ENCODE peak calls at places on chromosomes 3 and 15, in eight cellular contexts. J, A, I, F, P, L, B and R are unnamed samples.

GRCh38 chr15:82828064-82828463 is 18.6 kb downstream of the WHAMM start:
- DNase-seq in I (no peak), B (peak), F (no peak), A (no peak), P (no peak), L (no peak), J (no peak), R (no peak)

GRCh38 chr3:38578551-38578950 is 70.9 kb downstream of the SCN5A start:
- DNase-seq in P (no peak), L (no peak), I (peak), B (no peak), A (no peak), F (no peak), J (no peak), R (no peak)

GRCh38 chr15:73009306-73010091 is 42.8 kb upstream of the NEO1 start:
- DNase-seq in P (no peak), A (no peak), L (no peak), F (no peak), I (no peak), J (no peak), B (no peak), R (no peak)

GRCh38 chr3:52313774-52314188 is 2.3 kb upstream of the DNAH1 start:
- DNase-seq in I (no peak), L (no peak), A (no peak), B (no peak), J (no peak), F (peak), P (no peak), R (no peak)

GRCh38 chr3:102084712-102085111 is 235.4 kb downstream of the NFKBIZ start:
- DNase-seq in L (no peak), J (no peak), P (no peak), A (no peak), I (no peak), F (no peak), B (no peak), R (no peak)

GRCh38 chr15:74829500-74829899 is 3.1 kb downstream of the CPLX3 start:
- DNase-seq in A (no peak), P (no peak), B (no peak), L (no peak), F (no peak), I (no peak), J (no peak), R (no peak)

GRCh38 chr3:190545260-190545659 is 31.4 kb downstream of the IL1RAP start:
- DNase-seq in B (no peak), A (no peak), F (no peak), P (no peak), J (no peak), I (no peak), L (no peak), R (no peak)

GRCh38 chr15:45285413-45285812 is 33.4 kb downstream of the SLC28A2 start:
- DNase-seq in P (no peak), L (no peak), J (no peak), B (no peak), I (no peak), F (no peak), A (no peak), R (no peak)

GRCh38 chr15:75349851-75350588 is 3.2 kb downstream of the NEIL1 start:
- DNase-seq in I (peak), A (no peak), B (no peak), L (no peak), P (no peak), F (peak), J (no peak), R (no peak)

GRCh38 chr15:35308802-35309201 is 223.7 kb upstream of the NANOGP8 start:
- DNase-seq in A (no peak), J (no peak), F (peak), P (peak), B (no peak), I (no peak), L (no peak), R (no peak)

GRCh38 chr3:43512749-43513404 is 108.9 kb downstream of the ANO10 start:
- DNase-seq in J (no peak), A (no peak), L (no peak), I (no peak), B (no peak), F (no peak), P (no peak), R (no peak)

GRCh38 chr3:133547432-133548041 is 25.9 kb upstream of the CDV3 start:
- DNase-seq in P (peak), L (no peak), A (peak), I (peak), J (no peak), B (peak), F (no peak), R (no peak)

GRCh38 chr3:80785475-80785874 is 976.0 kb downstream of the GBE1 start:
- DNase-seq in J (no peak), L (no peak), B (peak), I (no peak), A (no peak), P (no peak), F (no peak), R (no peak)

GRCh38 chr15:40047413-40048154 is 8.6 kb upstream of the SRP14 start:
- DNase-seq in J (no peak), F (peak), A (peak), I (peak), B (no peak), L (no peak), P (peak), R (no peak)

GRCh38 chr3:85589145-85589544 is 630.4 kb downstream of the CADM2 start:
- DNase-seq in F (no peak), B (no peak), L (peak), P (no peak), I (no peak), J (no peak), A (no peak), R (no peak)

GRCh38 chr3:99918720-99919119 is 101.1 kb downstream of the CMSS1 start:
- DNase-seq in J (no peak), P (no peak), A (no peak), F (no peak), L (no peak), I (no peak), B (no peak), R (no peak)

GRCh38 chr3:139198929-139199328 is 144.9 kb upstream of the MRPS22 start:
- DNase-seq in B (no peak), I (no peak), L (no peak), A (no peak), J (no peak), P (no peak), F (no peak), R (no peak)

GRCh38 chr15:52199271-52199670 is 8.1 kb upstream of the GNB5 start:
- DNase-seq in B (no peak), F (no peak), L (no peak), J (no peak), I (no peak), P (no peak), A (no peak), R (no peak)

GRCh38 chr3:42179110-42179725 is 86.8 kb downstream of the CCK start:
- DNase-seq in B (peak), L (peak), F (peak), J (peak), I (no peak), P (peak), A (peak), R (peak)

GRCh38 chr3:53883008-53883407 is 1.1 kb upstream of the ACTR8 start:
- DNase-seq in P (no peak), B (no peak), F (no peak), I (no peak), L (no peak), J (no peak), A (no peak), R (no peak)
- TF ChIP-seq POLR2A in P (no peak), B (no peak), F (no peak), I (no peak), L (no peak), J (no peak), A (no peak), R (no peak)

GRCh38 chr3:11195201-11195600 is 40.9 kb downstream of the HRH1 start:
- DNase-seq in P (no peak), A (no peak), L (no peak), I (no peak), B (no peak), F (no peak), J (no peak), R (peak)

GRCh38 chr3:11198070-11198469 is 43.8 kb downstream of the HRH1 start:
- DNase-seq in P (no peak), L (no peak), J (no peak), B (no peak), F (no peak), A (no peak), I (no peak), R (no peak)

GRCh38 chr3:11197471-11197870 is 43.2 kb downstream of the HRH1 start:
- DNase-seq in L (no peak), P (no peak), J (no peak), I (no peak), B (no peak), A (no peak), F (no peak), R (no peak)

GRCh38 chr3:11198495-11198894 is 44.2 kb downstream of the HRH1 start:
- DNase-seq in P (no peak), I (no peak), F (no peak), B (no peak), L (no peak), J (no peak), A (no peak), R (no peak)

GRCh38 chr3:11195721-11196332 is 41.5 kb downstream of the HRH1 start:
- DNase-seq in P (no peak), J (no peak), I (no peak), B (no peak), F (no peak), L (no peak), A (no peak), R (no peak)
- TF ChIP-seq EP300 in P (no peak), J (no peak), I (no peak), B (no peak), F (no peak), L (no peak), A (no peak), R (no peak)

DNA sequence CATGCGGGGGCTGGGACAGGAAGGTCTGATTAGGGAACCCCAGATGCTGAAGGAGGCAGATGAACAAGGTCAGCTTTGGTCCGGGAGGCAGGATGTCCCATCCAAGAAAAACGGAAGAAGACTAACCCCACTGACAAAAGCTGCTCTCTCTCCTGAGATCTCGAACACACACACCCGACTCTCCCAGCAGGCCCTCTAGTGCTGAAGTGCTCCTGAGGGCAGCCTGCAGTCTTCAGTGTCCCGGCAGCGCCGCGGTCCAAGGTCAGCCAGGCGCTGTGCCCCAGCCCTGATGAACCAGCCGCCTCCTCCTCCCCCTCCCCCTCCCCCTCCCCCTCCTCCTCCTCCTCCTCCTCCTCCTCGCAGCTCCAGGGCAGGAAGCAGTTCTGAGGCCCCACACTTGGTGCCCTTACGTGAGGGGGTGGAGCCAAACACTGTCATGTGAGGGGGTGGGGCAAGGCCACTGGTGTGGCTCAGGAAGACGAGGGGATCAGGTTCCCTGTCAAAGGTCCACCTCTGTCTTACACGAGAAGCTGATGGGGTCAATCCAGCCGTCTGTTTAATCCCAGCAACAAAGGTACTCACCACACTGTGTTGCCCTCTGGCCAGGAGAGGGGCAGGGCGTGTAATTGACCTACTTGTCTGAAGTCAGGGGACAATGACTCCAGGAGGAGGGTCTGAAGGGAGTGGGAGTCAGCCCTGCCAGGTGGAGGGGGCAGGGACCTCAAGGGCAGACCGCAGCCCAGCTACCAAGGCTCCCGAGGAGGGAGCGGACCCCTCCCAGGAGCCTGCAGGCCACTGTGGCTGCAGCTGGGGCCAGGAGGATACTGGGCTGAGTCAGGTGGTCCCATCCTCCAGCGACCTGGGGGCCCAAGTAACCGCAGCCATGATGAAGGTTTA is 34.3 kb downstream of the PRR23E start:
- DNase-seq in A (no peak), I (no peak), L (peak), B (peak), P (no peak), F (no peak), J (no peak), R (no peak)
- TF ChIP-seq POLR2A in A (no peak), I (no peak), L (no peak), B (no peak), P (no peak), F (no peak), J (no peak), R (no peak)

DNA sequence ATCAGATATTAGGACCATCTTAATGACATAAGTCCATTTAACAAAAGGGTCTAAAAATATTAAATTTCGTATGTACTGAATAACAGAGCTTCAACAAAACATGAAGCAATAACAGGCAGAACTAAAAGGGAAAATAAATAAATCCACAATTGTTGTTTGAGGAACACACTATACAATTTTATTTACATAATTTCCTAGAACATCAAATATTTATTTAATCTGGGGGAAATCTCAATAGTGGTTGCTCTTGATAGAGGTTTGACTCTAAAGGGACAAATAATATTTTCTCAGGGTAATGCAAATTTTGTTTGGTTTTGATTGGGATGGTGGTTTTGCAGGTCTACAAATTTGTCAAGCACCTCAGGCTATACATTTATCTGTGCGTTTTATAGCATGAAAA is 90.3 kb downstream of the BCHE start:
- DNase-seq in A (no peak), B (no peak), F (no peak), P (no peak), J (no peak), L (no peak), I (no peak), R (no peak)
- TF ChIP-seq EP300 in A (no peak), B (no peak), F (no peak), P (no peak), J (no peak), L (no peak), I (no peak), R (no peak)

DNA sequence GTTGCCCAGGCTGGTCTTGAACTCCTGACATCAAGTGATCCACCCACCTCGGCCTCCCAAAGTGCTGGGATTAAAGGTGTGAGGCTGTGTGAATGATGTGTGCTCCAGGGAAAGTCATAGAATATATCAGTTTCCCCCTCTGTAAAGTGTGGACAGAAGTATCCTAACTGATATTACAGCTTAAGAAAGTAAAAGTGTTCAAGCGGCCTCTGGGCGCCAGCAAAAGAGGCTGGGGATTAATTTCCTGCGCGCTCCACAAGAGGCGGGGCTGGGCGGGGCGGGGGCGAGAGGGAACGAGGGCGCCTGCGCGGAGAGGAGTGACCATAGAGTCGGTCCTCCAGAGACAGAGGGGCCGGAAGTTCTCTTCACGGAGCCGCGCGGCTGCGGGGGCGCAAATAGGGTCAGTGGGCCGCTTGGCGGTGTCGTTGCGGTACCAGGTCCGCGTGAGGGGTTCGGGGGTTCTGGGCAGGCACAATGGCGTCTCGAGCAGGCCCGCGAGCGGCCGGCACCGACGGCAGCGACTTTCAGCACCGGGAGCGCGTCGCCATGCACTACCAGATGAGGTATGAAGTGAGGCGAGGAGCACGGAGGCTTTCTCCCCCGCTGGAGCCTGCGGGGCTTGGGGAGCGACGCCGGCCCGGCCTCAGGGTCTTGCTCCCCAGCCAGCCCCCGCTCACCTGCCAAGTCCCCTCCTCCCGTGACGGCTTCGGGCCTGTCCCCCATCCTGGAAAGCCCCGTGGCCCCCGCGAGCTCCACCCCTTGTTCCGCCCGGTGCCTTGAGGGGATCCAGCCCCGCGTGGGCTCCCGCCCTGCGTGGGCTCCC is at the start of gene JAGN1:
- DNase-seq in B (peak), I (peak), L (peak), J (peak), P (peak), F (peak), A (peak), R (peak)
- TF ChIP-seq POLR2A in B (peak), I (peak), L (peak), J (peak), P (peak), F (peak), A (peak), R (peak)

GRCh38 chr3:177679568-177680441 is 482.5 kb upstream of the TBL1XR1 start:
- DNase-seq in F (no peak), P (no peak), L (no peak), J (no peak), I (no peak), A (no peak), B (no peak), R (no peak)
- TF ChIP-seq EP300 in F (no peak), P (no peak), L (peak), J (no peak), I (no peak), A (no peak), B (no peak), R (no peak)

DNA sequence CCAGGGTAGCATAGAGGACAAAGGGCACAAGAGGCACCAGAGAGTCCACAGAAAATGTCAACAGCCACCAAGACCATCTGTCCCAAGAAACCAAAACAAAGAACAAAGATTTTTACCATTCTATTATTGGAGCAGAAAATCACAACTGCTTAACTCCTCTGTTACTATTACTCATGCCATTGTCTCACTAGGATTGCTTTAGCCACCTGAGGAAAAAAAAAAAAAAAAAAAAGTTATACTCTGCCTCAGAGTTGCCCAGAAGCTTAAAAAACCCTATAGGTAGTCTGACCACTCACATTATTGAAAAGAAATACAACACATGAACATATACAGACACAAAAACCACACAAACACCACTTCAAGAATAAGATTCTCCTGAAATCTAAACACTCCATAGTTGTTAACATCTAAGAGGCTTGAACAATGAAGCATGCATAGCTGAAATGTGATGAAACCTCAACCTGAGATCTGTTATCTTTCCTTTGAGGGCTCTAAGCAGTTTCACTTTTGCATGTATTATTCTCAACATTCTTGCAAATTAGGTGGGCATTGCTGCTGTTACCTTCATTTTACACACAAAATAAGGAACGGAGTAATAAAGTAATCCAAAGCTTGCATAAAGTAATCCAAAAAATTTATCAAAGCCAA is 85.4 kb downstream of the IGSF11 start:
- DNase-seq in P (no peak), B (no peak), F (no peak), A (no peak), I (no peak), L (no peak), J (no peak), R (no peak)
- TF ChIP-seq POLR2A in P (no peak), B (no peak), F (no peak), A (no peak), I (no peak), L (no peak), J (no peak), R (no peak)

GRCh38 chr15:68877626-68878025 is 52.7 kb upstream of the SPESP1 start:
- DNase-seq in F (no peak), J (no peak), A (no peak), I (no peak), L (no peak), P (no peak), B (no peak), R (no peak)

GRCh38 chr15:68885070-68885469 is 45.3 kb upstream of the SPESP1 start:
- DNase-seq in I (no peak), F (no peak), B (no peak), A (no peak), P (no peak), L (no peak), J (no peak), R (no peak)

GRCh38 chr15:68874788-68875187 is 54.1 kb upstream of the ANP32A start:
- DNase-seq in I (no peak), L (no peak), P (no peak), F (no peak), J (no peak), B (no peak), A (no peak), R (no peak)

GRCh38 chr15:68875377-68876116 is 54.8 kb upstream of the SPESP1 start:
- DNase-seq in B (peak), A (peak), I (peak), F (peak), J (peak), L (peak), P (peak), R (peak)

DNA sequence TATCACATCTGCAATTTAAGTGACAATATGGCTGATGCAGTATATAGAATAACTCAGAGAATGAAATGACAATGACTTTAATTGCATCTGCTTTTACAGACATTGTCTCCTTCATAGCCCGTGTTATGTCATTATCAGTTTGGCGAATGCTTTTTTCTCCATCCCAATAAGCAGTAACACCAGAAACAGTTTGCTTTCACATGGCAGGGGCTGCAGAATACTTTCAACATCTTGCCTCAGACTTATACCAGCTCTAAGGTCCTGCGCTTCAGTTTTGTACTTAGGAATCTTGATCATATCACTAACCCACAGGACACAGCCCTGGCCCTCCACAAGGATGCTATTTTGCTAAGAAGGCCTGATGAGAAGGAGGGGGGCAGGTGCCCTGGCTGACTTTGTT is 49.9 kb upstream of the SPESP1 start:
- DNase-seq in I (no peak), B (no peak), L (no peak), A (no peak), P (no peak), F (no peak), J (no peak), R (no peak)
- TF ChIP-seq EP300 in I (no peak), B (no peak), L (no peak), A (no peak), P (no peak), F (no peak), J (no peak), R (no peak)

GRCh38 chr3:129316121-129317013 is 37.7 kb downstream of the HMCES start:
- DNase-seq in P (peak), A (peak), J (peak), L (peak), B (peak), F (peak), I (peak), R (peak)
- TF ChIP-seq POLR2A in P (peak), A (peak), J (peak), L (peak), B (peak), F (peak), I (peak), R (peak)